ENCODE peak calls at places on chromosome 9, in ten cellular contexts. V is fibroblast of lung; S is kidney epithelial cell; B is aorta; W is astrocyte of the spinal cord; G is SK-N-SH; P is A549; H is CD4-positive, CD25-positive, alpha-beta regulatory T cell; C is GM12865; L is Peyer's patch. T is an unnamed sample.

GRCh38 chr9:72294952-72295351 is 70.1 kb downstream of the ZFAND5 start:
- DNase-seq in S (no peak), C (no peak), P (peak), H (no peak), G (no peak), W (no peak), V (no peak), L (no peak), B (no peak), T (no peak)

GRCh38 chr9:108049026-108049591 is 559.5 kb upstream of the KLF4 start:
- DNase-seq in B (no peak), V (peak), C (no peak), L (no peak), S (peak), W (peak), H (no peak), P (peak), G (no peak), T (no peak)

GRCh38 chr9:112866662-112867274 is 23.9 kb downstream of the SLC46A2 start:
- DNase-seq in H (no peak), V (peak), G (no peak), L (no peak), P (no peak), B (no peak), S (no peak), C (no peak), W (no peak), T (no peak)

GRCh38 chr9:36191290-36191645 is 547 bp downstream of the CLTA start:
- DNase-seq in G (no peak), L (no peak), B (no peak), S (no peak), C (peak), W (no peak), H (peak), V (no peak), P (no peak), T (peak)

GRCh38 chr9:21114311-21114710 is 27.3 kb downstream of the IFNW1 start:
- DNase-seq in H (no peak), P (no peak), V (no peak), L (no peak), G (no peak), S (no peak), C (no peak), W (no peak), B (no peak), T (no peak)

GRCh38 chr9:75953218-75953617 is 62.7 kb downstream of the PCSK5 start:
- DNase-seq in G (no peak), W (no peak), L (no peak), P (no peak), S (no peak), V (no peak), H (no peak), B (no peak), C (no peak), T (no peak)

GRCh38 chr9:116806075-116806474 is 119.0 kb downstream of the TRIM32 start:
- DNase-seq in S (no peak), V (no peak), L (no peak), B (no peak), P (no peak), H (no peak), G (no peak), W (no peak), C (peak), T (peak)

GRCh38 chr9:25658587-25658986 is 19.7 kb downstream of the TUSC1 start:
- DNase-seq in P (no peak), S (no peak), B (no peak), H (no peak), G (no peak), W (no peak), C (no peak), V (no peak), L (no peak), T (no peak)

GRCh38 chr9:2181794-2182193 is 166.6 kb downstream of the SMARCA2 start:
- DNase-seq in V (no peak), W (peak), C (no peak), L (peak), H (peak), G (peak), P (no peak), S (no peak), B (no peak), T (peak)

GRCh38 chr9:93300585-93301081 is 116.7 kb downstream of the WNK2 start:
- DNase-seq in L (peak), P (no peak), B (peak), H (no peak), W (no peak), C (no peak), V (no peak), S (no peak), G (peak), T (no peak)

GRCh38 chr9:88319936-88320747 is 68.1 kb upstream of the SPIN1 start:
- DNase-seq in C (no peak), S (no peak), V (peak), L (no peak), B (peak), W (no peak), H (no peak), G (no peak), P (no peak), T (no peak)

GRCh38 chr9:113638916-113639315 is 175.4 kb downstream of the RGS3 start:
- DNase-seq in B (no peak), V (no peak), L (peak), C (no peak), W (no peak), H (no peak), S (no peak), G (no peak), P (no peak), T (no peak)

GRCh38 chr9:21777701-21778100 is 24.7 kb upstream of the MTAP start:
- DNase-seq in L (no peak), B (no peak), P (no peak), H (peak), C (no peak), V (peak), S (no peak), G (no peak), W (peak), T (no peak)

GRCh38 chr9:1979815-1980367 is 35.3 kb upstream of the SMARCA2 start:
- DNase-seq in L (no peak), G (no peak), P (no peak), C (no peak), W (peak), V (peak), S (peak), B (no peak), H (no peak), T (no peak)

GRCh38 chr9:125233678-125234077 is 7.5 kb downstream of the HSPA5 start:
- DNase-seq in W (peak), C (no peak), L (no peak), S (peak), V (peak), B (no peak), G (no peak), P (peak), H (no peak), T (no peak)

GRCh38 chr9:135624282-135624681 is 15.1 kb downstream of the GLT6D1 start:
- DNase-seq in H (no peak), P (no peak), V (no peak), L (no peak), B (no peak), C (no peak), S (no peak), G (no peak), W (no peak), T (no peak)

GRCh38 chr9:76136986-76137385 is 246.5 kb downstream of the PCSK5 start:
- DNase-seq in S (peak), B (no peak), G (no peak), V (peak), P (peak), L (no peak), H (peak), C (peak), W (peak), T (peak)

GRCh38 chr9:214488-215448 is at the start of gene DOCK8:
- DNase-seq in V (peak), S (peak), B (peak), G (peak), L (peak), H (peak), C (peak), P (peak), W (peak), T (peak)

GRCh38 chr9:132585954-132586829 is 3.8 kb downstream of the BARHL1 start:
- DNase-seq in W (no peak), B (peak), S (no peak), C (no peak), L (no peak), H (no peak), V (no peak), G (peak), P (no peak), T (no peak)

GRCh38 chr9:9751996-9752395 is 860.8 kb downstream of the PTPRD start:
- DNase-seq in S (no peak), L (no peak), V (no peak), P (no peak), G (no peak), W (no peak), B (no peak), C (no peak), H (no peak), T (no peak)
- H3K4me3 ChIP-seq in S (no peak), L (no peak), V (no peak), P (no peak), G (no peak), W (no peak), B (no peak), C (no peak), H (no peak), T (no peak)

DNA sequence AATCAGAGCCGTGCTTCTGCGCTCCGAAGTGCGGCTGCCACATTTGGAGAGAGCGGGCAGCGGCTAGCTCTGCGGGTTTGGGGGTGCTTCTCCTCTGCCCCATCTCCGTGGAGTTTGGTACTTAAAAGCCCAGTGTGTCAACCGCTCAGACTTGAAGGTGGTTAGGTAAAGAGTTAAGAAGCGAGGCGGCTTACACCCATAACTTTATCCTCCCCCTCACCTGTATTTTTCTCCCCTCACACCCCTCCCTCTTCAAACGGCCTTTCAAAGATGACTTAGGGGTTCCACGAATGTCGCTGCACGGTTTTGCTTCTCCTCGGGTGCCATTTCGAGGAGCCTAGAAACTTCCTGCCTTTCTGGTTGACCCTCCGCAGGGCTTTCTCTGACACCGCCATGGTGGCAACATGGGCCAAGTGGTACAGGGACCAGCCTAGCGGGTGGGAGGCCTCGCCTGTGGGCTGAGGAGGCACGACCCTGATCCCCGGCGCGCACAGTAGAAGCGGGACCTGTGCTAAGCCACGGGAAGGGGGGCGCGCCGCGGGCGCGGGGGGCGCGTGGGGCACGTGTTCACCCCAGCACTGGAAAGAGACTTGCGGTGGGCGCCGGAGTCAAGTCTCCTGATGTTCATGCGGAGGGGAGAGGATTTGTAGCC is 31.8 kb upstream of the NFIB start:
- DNase-seq in B (peak), G (peak), W (no peak), S (no peak), C (no peak), L (no peak), V (no peak), P (no peak), H (no peak), T (no peak)
- H3K4me3 ChIP-seq in B (no peak), G (no peak), W (no peak), S (no peak), C (no peak), L (no peak), V (no peak), P (no peak), H (no peak), T (no peak)

DNA sequence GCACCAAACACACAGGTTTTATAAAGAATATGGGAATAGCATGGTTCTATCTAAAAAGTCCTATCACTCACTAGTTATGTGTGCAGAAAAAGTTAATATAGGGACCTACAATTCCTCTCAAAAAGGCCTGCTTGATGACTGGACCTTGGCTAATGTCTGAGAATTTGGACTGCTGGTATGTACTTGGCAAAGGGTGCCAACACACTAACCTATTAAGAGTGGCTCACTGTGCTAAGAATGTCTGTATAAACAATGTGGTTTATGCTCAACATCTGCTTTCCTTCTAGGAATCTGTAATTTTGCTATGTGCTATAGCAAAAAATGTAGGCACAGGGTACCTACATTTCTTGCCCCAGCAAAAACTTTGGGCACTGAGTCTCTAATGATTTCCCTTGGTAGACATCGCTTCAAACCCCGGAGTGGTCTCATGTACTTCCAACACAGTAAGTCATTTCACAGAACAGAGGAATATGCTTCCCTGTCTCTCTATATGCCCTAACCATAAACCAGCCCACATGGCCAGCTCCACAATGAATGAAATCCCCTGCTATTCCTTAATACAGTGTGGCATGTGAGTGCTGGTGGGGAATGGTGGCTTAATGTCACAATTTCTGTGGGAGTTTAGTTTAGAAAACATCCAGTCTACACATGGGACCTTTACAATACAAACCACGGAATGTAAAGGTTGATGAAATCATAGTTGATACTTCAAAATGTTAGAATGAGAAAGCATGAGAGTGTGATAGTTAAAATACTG is 101.7 kb downstream of the UBAP2 start:
- DNase-seq in W (peak), P (no peak), L (no peak), C (no peak), B (no peak), G (no peak), H (no peak), S (peak), V (peak), T (no peak)
- H3K4me3 ChIP-seq in W (no peak), P (no peak), L (no peak), C (no peak), B (no peak), G (no peak), H (no peak), S (no peak), V (no peak), T (no peak)

GRCh38 chr9:122904823-122905710 is at the start of gene RC3H2:
- DNase-seq in L (peak), G (peak), H (peak), B (peak), C (peak), S (peak), V (peak), W (peak), P (peak), T (peak)

GRCh38 chr9:122904466-122904822 is 715 bp downstream of the RC3H2 start:
- DNase-seq in G (peak), W (peak), L (no peak), P (peak), S (no peak), C (peak), V (peak), H (peak), B (no peak), T (peak)

GRCh38 chr9:122897969-122898368 is 7.2 kb downstream of the RC3H2 start:
- DNase-seq in P (no peak), L (no peak), H (no peak), C (no peak), V (peak), B (no peak), S (no peak), G (no peak), W (no peak), T (no peak)

DNA sequence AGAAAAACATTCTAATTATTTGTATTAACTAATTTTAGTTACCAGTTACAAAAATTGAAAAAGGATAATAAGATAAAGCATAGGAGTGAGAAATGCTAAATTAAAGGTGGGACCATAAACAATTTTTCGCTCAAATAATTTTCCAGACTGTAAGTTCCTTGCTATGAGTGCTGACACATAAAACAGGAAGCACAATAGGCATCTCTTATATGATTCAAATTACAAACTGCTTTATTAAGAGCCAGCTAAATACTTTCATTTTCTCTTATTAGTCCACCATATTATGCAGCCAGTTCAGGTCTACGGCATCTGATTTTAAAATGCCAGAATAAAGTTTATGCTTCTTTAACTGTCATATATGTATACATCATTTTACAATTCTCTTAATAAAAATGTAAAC is 4.4 kb downstream of the RC3H2 start:
- DNase-seq in W (peak), G (no peak), V (peak), P (no peak), B (no peak), S (no peak), C (peak), H (peak), L (no peak), T (no peak)
- H3K4me3 ChIP-seq in W (no peak), G (peak), V (peak), P (no peak), B (no peak), S (no peak), C (peak), H (peak), L (no peak), T (no peak)